ENCODE peak calls at places on chromosomes 13 and 19, in eight cellular contexts. One of them, this sample, is unnamed.

GRCh38 chr19:36807029-36807428 is 31.2 kb downstream of the ZNF790 start:
- DNase-seq in stomach: no peak
- DNase-seq in LNCaP clone FGC: no peak
- DNase-seq in A549: no peak
- DNase-seq in lung: no peak
- DNase-seq in tibial nerve: no peak
- DNase-seq in thoracic aorta: no peak
- DNase-seq in OCI-LY7: no peak
- DNase-seq in this sample: no peak

GRCh38 chr19:5687360-5688198 is 2.5 kb upstream of the RPL36 start:
- DNase-seq in stomach: no peak
- DNase-seq in OCI-LY7: no peak
- DNase-seq in thoracic aorta: no peak
- DNase-seq in A549: no peak
- DNase-seq in lung: no peak
- DNase-seq in LNCaP clone FGC: no peak
- DNase-seq in tibial nerve: no peak
- DNase-seq in this sample: no peak

GRCh38 chr13:107395927-107396757 is 819.2 kb downstream of the LIG4 start:
- DNase-seq in lung: no peak
- DNase-seq in OCI-LY7: no peak
- DNase-seq in A549: no peak
- DNase-seq in LNCaP clone FGC: no peak
- DNase-seq in stomach: no peak
- DNase-seq in tibial nerve: no peak
- DNase-seq in thoracic aorta: no peak
- DNase-seq in this sample: no peak

GRCh38 chr13:101967216-101967615 is 434.6 kb downstream of the FGF14 start:
- DNase-seq in lung: no peak
- DNase-seq in LNCaP clone FGC: no peak
- DNase-seq in OCI-LY7: no peak
- DNase-seq in A549: no peak
- DNase-seq in thoracic aorta: no peak
- DNase-seq in tibial nerve: no peak
- DNase-seq in stomach: no peak
- DNase-seq in this sample: no peak

GRCh38 chr13:24613755-24614154 is 66.5 kb upstream of the ATP12A start:
- DNase-seq in thoracic aorta: no peak
- DNase-seq in OCI-LY7: no peak
- DNase-seq in A549: no peak
- DNase-seq in stomach: no peak
- DNase-seq in tibial nerve: no peak
- DNase-seq in LNCaP clone FGC: no peak
- DNase-seq in lung: no peak
- DNase-seq in this sample: no peak

GRCh38 chr13:61927648-61928047 is 512.0 kb upstream of the PCDH20 start:
- DNase-seq in LNCaP clone FGC: no peak
- DNase-seq in thoracic aorta: no peak
- DNase-seq in stomach: no peak
- DNase-seq in tibial nerve: no peak
- DNase-seq in OCI-LY7: no peak
- DNase-seq in lung: no peak
- DNase-seq in A549: no peak
- DNase-seq in this sample: no peak

GRCh38 chr13:48595330-48596127 is 58.2 kb upstream of the CYSLTR2 start:
- DNase-seq in A549: peak
- DNase-seq in OCI-LY7: peak
- DNase-seq in stomach: peak
- DNase-seq in LNCaP clone FGC: no peak
- DNase-seq in tibial nerve: peak
- DNase-seq in thoracic aorta: no peak
- DNase-seq in lung: peak
- DNase-seq in this sample: peak

GRCh38 chr13:109412232-109412935 is 374.0 kb downstream of the IRS2 start:
- DNase-seq in OCI-LY7: no peak
- DNase-seq in tibial nerve: no peak
- DNase-seq in stomach: peak
- DNase-seq in A549: peak
- DNase-seq in LNCaP clone FGC: peak
- DNase-seq in lung: no peak
- DNase-seq in thoracic aorta: no peak
- DNase-seq in this sample: peak

GRCh38 chr13:80141114-80141849 is 199.6 kb downstream of the SPRY2 start:
- DNase-seq in stomach: peak
- DNase-seq in tibial nerve: peak
- DNase-seq in lung: no peak
- DNase-seq in OCI-LY7: no peak
- DNase-seq in LNCaP clone FGC: no peak
- DNase-seq in thoracic aorta: peak
- DNase-seq in A549: no peak
- DNase-seq in this sample: peak

GRCh38 chr19:38647966-38648788 is 728 bp downstream of the ACTN4 start:
- DNase-seq in OCI-LY7: no peak
- DNase-seq in thoracic aorta: no peak
- DNase-seq in stomach: no peak
- DNase-seq in tibial nerve: no peak
- DNase-seq in A549: no peak
- DNase-seq in lung: no peak
- DNase-seq in LNCaP clone FGC: no peak
- DNase-seq in this sample: no peak

GRCh38 chr19:33740811-33741396 is 55.8 kb upstream of the KCTD15 start:
- DNase-seq in A549: peak
- DNase-seq in lung: no peak
- DNase-seq in stomach: no peak
- DNase-seq in OCI-LY7: peak
- DNase-seq in thoracic aorta: no peak
- DNase-seq in LNCaP clone FGC: peak
- DNase-seq in tibial nerve: no peak
- DNase-seq in this sample: peak

GRCh38 chr13:67139551-67139950 is 90.6 kb downstream of the PCDH9 start:
- DNase-seq in tibial nerve: no peak
- DNase-seq in stomach: no peak
- DNase-seq in thoracic aorta: no peak
- DNase-seq in lung: no peak
- DNase-seq in OCI-LY7: no peak
- DNase-seq in A549: no peak
- DNase-seq in LNCaP clone FGC: no peak
- DNase-seq in this sample: no peak

GRCh38 chr13:48831248-48831647 is 144.5 kb upstream of the FNDC3A start:
- DNase-seq in stomach: no peak
- DNase-seq in thoracic aorta: no peak
- DNase-seq in tibial nerve: no peak
- DNase-seq in lung: no peak
- DNase-seq in A549: no peak
- DNase-seq in OCI-LY7: no peak
- DNase-seq in LNCaP clone FGC: no peak
- DNase-seq in this sample: no peak

GRCh38 chr19:9597027-9597426 is 12.7 kb upstream of the ZNF121 start:
- DNase-seq in A549: no peak
- DNase-seq in lung: no peak
- DNase-seq in tibial nerve: no peak
- DNase-seq in stomach: no peak
- DNase-seq in OCI-LY7: no peak
- DNase-seq in LNCaP clone FGC: no peak
- DNase-seq in thoracic aorta: no peak
- DNase-seq in this sample: peak

GRCh38 chr19:37362733-37363132 is 8.2 kb upstream of the ZNF527 start:
- DNase-seq in tibial nerve: no peak
- DNase-seq in thoracic aorta: no peak
- DNase-seq in LNCaP clone FGC: no peak
- DNase-seq in lung: no peak
- DNase-seq in OCI-LY7: peak
- DNase-seq in stomach: no peak
- DNase-seq in A549: peak
- DNase-seq in this sample: no peak

GRCh38 chr13:58429917-58430316 is 798.4 kb downstream of the PCDH17 start:
- DNase-seq in OCI-LY7: no peak
- DNase-seq in thoracic aorta: no peak
- DNase-seq in stomach: no peak
- DNase-seq in tibial nerve: no peak
- DNase-seq in A549: no peak
- DNase-seq in LNCaP clone FGC: no peak
- DNase-seq in lung: no peak
- DNase-seq in this sample: no peak

GRCh38 chr13:110634558-110634957 is 19.2 kb downstream of the NAXD start:
- DNase-seq in thoracic aorta: no peak
- DNase-seq in tibial nerve: no peak
- DNase-seq in LNCaP clone FGC: no peak
- DNase-seq in A549: peak
- DNase-seq in stomach: no peak
- DNase-seq in lung: no peak
- DNase-seq in OCI-LY7: no peak
- DNase-seq in this sample: peak

GRCh38 chr13:99970761-99971575 is 599 bp downstream of the ZIC5 start:
- DNase-seq in lung: no peak
- DNase-seq in LNCaP clone FGC: no peak
- DNase-seq in OCI-LY7: no peak
- DNase-seq in thoracic aorta: no peak
- DNase-seq in stomach: no peak
- DNase-seq in tibial nerve: no peak
- DNase-seq in A549: peak
- DNase-seq in this sample: no peak

GRCh38 chr13:37475151-37475550 is 123.4 kb downstream of the POSTN start:
- DNase-seq in tibial nerve: no peak
- DNase-seq in stomach: no peak
- DNase-seq in lung: no peak
- DNase-seq in OCI-LY7: no peak
- DNase-seq in A549: no peak
- DNase-seq in thoracic aorta: no peak
- DNase-seq in LNCaP clone FGC: no peak
- DNase-seq in this sample: no peak

GRCh38 chr13:43006893-43007631 is 15.0 kb upstream of the EPSTI1 start:
- DNase-seq in LNCaP clone FGC: no peak
- DNase-seq in tibial nerve: no peak
- DNase-seq in lung: no peak
- DNase-seq in OCI-LY7: no peak
- DNase-seq in stomach: no peak
- DNase-seq in A549: no peak
- DNase-seq in thoracic aorta: no peak
- DNase-seq in this sample: peak

GRCh38 chr19:58317481-58318072 is 9.2 kb upstream of the ZSCAN22 start:
- DNase-seq in thoracic aorta: no peak
- DNase-seq in lung: no peak
- DNase-seq in A549: peak
- DNase-seq in LNCaP clone FGC: peak
- DNase-seq in tibial nerve: no peak
- DNase-seq in stomach: no peak
- DNase-seq in OCI-LY7: peak
- DNase-seq in this sample: peak

GRCh38 chr13:65540064-65540635 is 1690.0 kb downstream of the PCDH9 start:
- DNase-seq in OCI-LY7: no peak
- DNase-seq in stomach: no peak
- DNase-seq in thoracic aorta: no peak
- DNase-seq in A549: no peak
- DNase-seq in tibial nerve: no peak
- DNase-seq in LNCaP clone FGC: no peak
- DNase-seq in lung: no peak
- DNase-seq in this sample: peak

DNA sequence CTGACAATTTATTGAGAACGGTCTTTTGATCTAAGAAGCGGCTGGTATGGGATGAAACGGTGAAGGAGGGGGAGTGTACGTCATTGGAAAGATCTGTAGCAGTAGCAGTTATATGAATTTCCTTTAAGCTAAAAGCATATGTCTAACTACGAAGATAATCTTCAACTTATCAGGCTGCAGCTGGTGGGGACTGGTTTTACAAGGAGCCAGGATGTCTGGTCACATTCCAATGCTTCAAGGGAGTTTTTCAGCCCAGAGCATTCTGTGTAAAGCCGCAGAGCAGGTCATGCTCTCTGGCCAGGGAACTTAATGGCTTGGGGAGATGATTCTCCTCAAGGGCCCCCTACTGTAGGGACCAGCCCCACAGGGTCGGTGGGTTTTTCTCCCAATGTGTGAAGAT is 29.2 kb downstream of the CLEC4M start:
- DNase-seq in OCI-LY7: no peak
- DNase-seq in lung: no peak
- DNase-seq in stomach: no peak
- DNase-seq in LNCaP clone FGC: no peak
- DNase-seq in tibial nerve: no peak
- DNase-seq in thoracic aorta: no peak
- DNase-seq in A549: no peak
- DNase-seq in this sample: no peak
- TF ChIP-seq CTCF in OCI-LY7: no peak
- TF ChIP-seq CTCF in lung: no peak
- TF ChIP-seq CTCF in stomach: no peak
- TF ChIP-seq CTCF in LNCaP clone FGC: no peak
- TF ChIP-seq CTCF in tibial nerve: no peak
- TF ChIP-seq CTCF in thoracic aorta: no peak
- TF ChIP-seq CTCF in A549: no peak
- TF ChIP-seq CTCF in this sample: no peak

GRCh38 chr19:19193926-19194325 is 1.9 kb downstream of the RFXANK start:
- DNase-seq in OCI-LY7: no peak
- DNase-seq in LNCaP clone FGC: no peak
- DNase-seq in A549: no peak
- DNase-seq in thoracic aorta: no peak
- DNase-seq in lung: no peak
- DNase-seq in tibial nerve: no peak
- DNase-seq in stomach: no peak
- DNase-seq in this sample: no peak
- H3K4me3 ChIP-seq in OCI-LY7: peak
- H3K4me3 ChIP-seq in LNCaP clone FGC: peak
- H3K4me3 ChIP-seq in A549: no peak
- H3K4me3 ChIP-seq in thoracic aorta: no peak
- H3K4me3 ChIP-seq in lung: no peak
- H3K4me3 ChIP-seq in tibial nerve: no peak
- H3K4me3 ChIP-seq in stomach: peak
- H3K4me3 ChIP-seq in this sample: no peak

GRCh38 chr19:17103177-17103576 is 27.6 kb downstream of the MYO9B start:
- DNase-seq in stomach: peak
- DNase-seq in A549: peak
- DNase-seq in OCI-LY7: no peak
- DNase-seq in lung: no peak
- DNase-seq in LNCaP clone FGC: no peak
- DNase-seq in thoracic aorta: no peak
- DNase-seq in tibial nerve: no peak
- DNase-seq in this sample: peak
- TF ChIP-seq CTCF in stomach: peak
- TF ChIP-seq CTCF in A549: peak
- TF ChIP-seq CTCF in OCI-LY7: peak
- TF ChIP-seq CTCF in lung: no peak
- TF ChIP-seq CTCF in LNCaP clone FGC: peak
- TF ChIP-seq CTCF in thoracic aorta: peak
- TF ChIP-seq CTCF in tibial nerve: peak
- TF ChIP-seq CTCF in this sample: peak

DNA sequence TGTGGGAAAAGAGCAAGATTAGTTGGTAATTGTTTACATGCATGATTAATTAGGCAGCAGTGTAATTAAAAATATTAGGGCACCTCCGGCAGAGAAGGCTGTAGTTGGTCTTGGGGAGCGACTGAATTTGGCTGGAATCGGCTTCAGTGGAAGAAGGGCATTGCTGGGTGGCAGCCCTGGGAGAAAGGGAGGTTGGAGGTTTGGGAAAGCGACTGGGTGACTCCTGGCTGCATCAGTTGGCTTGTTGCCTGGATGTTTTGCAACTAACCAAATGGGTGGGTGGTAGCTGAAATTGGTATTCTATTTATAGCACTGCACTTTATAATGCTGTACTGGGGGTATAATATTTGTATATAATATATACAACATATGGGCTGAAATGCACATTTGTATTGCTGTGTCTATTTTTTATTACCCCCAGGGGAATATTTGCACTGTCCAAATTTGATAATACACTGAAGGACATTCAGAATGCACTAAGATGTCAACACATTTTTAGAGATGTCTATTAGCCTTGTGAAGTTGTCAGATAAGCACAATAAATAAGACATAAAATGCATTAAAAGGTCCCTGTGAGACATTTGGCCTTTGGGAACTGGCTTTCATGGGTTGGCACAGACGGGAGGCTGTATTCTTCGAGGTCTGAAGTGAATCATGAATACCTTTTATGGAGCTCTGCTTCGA is 1.7 kb downstream of the B3GLCT start:
- DNase-seq in LNCaP clone FGC: no peak
- DNase-seq in OCI-LY7: no peak
- DNase-seq in A549: no peak
- DNase-seq in lung: no peak
- DNase-seq in stomach: no peak
- DNase-seq in tibial nerve: peak
- DNase-seq in thoracic aorta: no peak
- DNase-seq in this sample: no peak
- H3K4me3 ChIP-seq in LNCaP clone FGC: peak
- H3K4me3 ChIP-seq in OCI-LY7: peak
- H3K4me3 ChIP-seq in A549: peak
- H3K4me3 ChIP-seq in lung: no peak
- H3K4me3 ChIP-seq in stomach: peak
- H3K4me3 ChIP-seq in tibial nerve: no peak
- H3K4me3 ChIP-seq in thoracic aorta: peak
- H3K4me3 ChIP-seq in this sample: peak

This sample was measured in astrocyte of the spinal cord.